ENCODE peak calls at places on chromosomes 12 and 14, in eight cellular contexts. I, L, W, F, X, U, C and D are unnamed samples.

GRCh38 chr14:56271988-56272387 is 153.8 kb downstream of the PELI2 start:
- DNase-seq in X (peak; percentile 73), I (no peak), W (no peak), L (no peak), U (peak; percentile 57), C (no peak), F (peak; percentile 85), D (no peak)

GRCh38 chr12:51823875-51824565 is 24.5 kb downstream of the FIGNL2 start:
- DNase-seq in U (peak; percentile 72), F (peak; percentile 54), C (peak; percentile 70), W (no peak), I (no peak), L (no peak), X (peak; percentile 66), D (no peak)

GRCh38 chr12:4036872-4037271 is 163.7 kb upstream of the PARP11 start:
- DNase-seq in U (no peak), F (no peak), X (no peak), C (no peak), I (no peak), L (no peak), W (no peak), D (no peak)

GRCh38 chr12:42725839-42726238 is 136.3 kb upstream of the PRICKLE1 start:
- DNase-seq in W (peak; percentile 68), F (peak; percentile 92), I (no peak), C (no peak), U (peak; percentile 78), X (peak; percentile 91), L (no peak), D (no peak)

GRCh38 chr12:10031771-10032175 is 1.3 kb downstream of the CLEC9A start:
- DNase-seq in F (peak; percentile 83), C (peak; percentile 48), U (peak; percentile 94), W (peak; percentile 77), I (no peak), X (peak; percentile 89), L (no peak), D (no peak)

GRCh38 chr12:114687802-114688201 is 3.8 kb upstream of the TBX3 start:
- DNase-seq in C (no peak), I (no peak), U (peak; percentile 29), W (no peak), X (no peak), L (no peak), F (no peak), D (no peak)

GRCh38 chr12:16385779-16386646 is 38.6 kb downstream of the MGST1 start:
- DNase-seq in F (peak; percentile 73), W (peak; percentile 19), L (peak; percentile 63), C (peak; percentile 1), U (peak; percentile 47), X (peak; percentile 66), I (no peak), D (no peak)

GRCh38 chr12:79706676-79707075 is 15.9 kb upstream of the PAWR start:
- DNase-seq in L (no peak), X (no peak), W (no peak), F (no peak), I (no peak), C (no peak), U (no peak), D (no peak)

GRCh38 chr12:31368666-31369361 is 42.9 kb upstream of the SINHCAF start:
- DNase-seq in L (no peak), C (no peak), U (no peak), W (no peak), F (no peak), I (no peak), X (peak; percentile 27), D (no peak)

GRCh38 chr14:23641915-23642588 is 5.9 kb downstream of the DHRS2 start:
- DNase-seq in X (no peak), I (no peak), L (no peak), C (no peak), W (no peak), U (no peak), F (no peak), D (no peak)

GRCh38 chr14:44657688-44658388 is 150.8 kb upstream of the FSCB start:
- DNase-seq in W (no peak), C (peak; percentile 15), X (peak; percentile 10), F (peak; percentile 1), U (no peak), I (no peak), L (peak; percentile 66), D (no peak)

GRCh38 chr14:74508292-74508731 is 14.7 kb downstream of the ISCA2 start:
- DNase-seq in U (no peak), X (no peak), W (no peak), F (no peak), L (no peak), C (no peak), I (peak; percentile 0), D (no peak)